ENCODE peak calls at places on chromosomes 2 and 18, in four cellular contexts. K, N, L and M are unnamed samples.

GRCh38 chr2:25078171-25079049 is 36.5 kb downstream of the EFR3B start:
- DNase-seq in N (peak; percentile 70), L (no peak), K (peak; percentile 98), M (peak; percentile 80)

GRCh38 chr2:9474361-9475117 is at the start of gene IAH1:
- DNase-seq in L (peak; percentile 71), N (peak; percentile 25), K (no peak), M (no peak)

GRCh38 chr2:47798628-47799027 is 15.7 kb downstream of the MSH6 start:
- DNase-seq in K (no peak), L (no peak), N (no peak), M (no peak)

GRCh38 chr18:8124232-8125146 is 484.7 kb upstream of the RAB12 start:
- DNase-seq in L (no peak), K (no peak), N (no peak), M (no peak)

GRCh38 chr18:42298744-42299685 is 344.0 kb downstream of the PIK3C3 start:
- DNase-seq in K (no peak), L (peak; percentile 69), N (peak; percentile 78), M (peak; percentile 59)

GRCh38 chr18:64639536-64639935 is 490.6 kb upstream of the LINC00305 start:
- DNase-seq in N (no peak), L (no peak), K (no peak), M (no peak)

GRCh38 chr2:232142049-232142448 is 180.5 kb downstream of the DIS3L2 start:
- DNase-seq in N (peak; percentile 35), K (no peak), L (no peak), M (no peak)

GRCh38 chr2:10369269-10370255 is 66.9 kb downstream of the HPCAL1 start:
- DNase-seq in N (no peak), L (peak; percentile 42), K (no peak), M (no peak)

GRCh38 chr2:215998636-215999035 is 14.7 kb downstream of the MREG start:
- DNase-seq in L (no peak), N (no peak), K (no peak), M (no peak)

GRCh38 chr2:9771481-9772017 is 71.7 kb upstream of the TAF1B start:
- DNase-seq in K (peak; percentile 49), N (peak; percentile 85), L (no peak), M (no peak)

GRCh38 chr18:8744656-8745055 is 39.3 kb downstream of the MTCL1 start:
- DNase-seq in K (no peak), N (no peak), L (no peak), M (no peak)

GRCh38 chr2:111659361-111660281 is 224.4 kb downstream of the ANAPC1 start:
- DNase-seq in L (peak; percentile 65), N (peak; percentile 92), K (peak; percentile 99), M (no peak)

GRCh38 chr18:37341016-37341415 is 224.6 kb downstream of the CELF4 start:
- DNase-seq in K (no peak), N (no peak), L (no peak), M (no peak)

GRCh38 chr2:397561-398325 is 109.9 kb upstream of the ALKAL2 start:
- DNase-seq in L (no peak), N (no peak), K (no peak), M (no peak)

GRCh38 chr2:165357758-165358157 is 111.7 kb upstream of the CSRNP3 start:
- DNase-seq in K (peak; percentile 34), N (peak; percentile 78), L (no peak), M (peak; percentile 30)

GRCh38 chr2:105754011-105754410 is 9.3 kb downstream of the NCK2 start:
- DNase-seq in N (no peak), L (no peak), K (no peak), M (no peak)

GRCh38 chr2:108621087-108621559 is 86.9 kb downstream of the LIMS1 start:
- DNase-seq in K (peak; percentile 40), N (no peak), L (peak; percentile 58), M (no peak)

GRCh38 chr2:104452558-104452957 is 401.4 kb upstream of the POU3F3 start:
- DNase-seq in N (no peak), L (no peak), K (no peak), M (no peak)

GRCh38 chr2:232588680-232589585 is 38.4 kb downstream of the EIF4E2 start:
- DNase-seq in L (peak; percentile 71), N (peak; percentile 81), K (peak; percentile 46), M (peak; percentile 92)

GRCh38 chr2:16899958-16900357 is 234.3 kb upstream of the CYRIA start:
- DNase-seq in K (no peak), N (no peak), L (no peak), M (no peak)

GRCh38 chr2:16900405-16901025 is 234.9 kb upstream of the CYRIA start:
- DNase-seq in N (no peak), L (no peak), K (no peak), M (no peak)
- TF ChIP-seq CTCF in N (peak; percentile 24), L (peak; percentile 34), K (peak; percentile 76), M (peak; percentile 90)

GRCh38 chr2:78766459-78766858 is 259.0 kb upstream of the REG3G start:
- DNase-seq in N (no peak), K (no peak), L (no peak), M (no peak)
- H3K4me3 ChIP-seq in N (no peak overlapping the region), K (no peak overlapping the region), L (no peak overlapping the region), M (no peak overlapping the region)

GRCh38 chr2:127663566-127664064 is 11.7 kb downstream of the LIMS2 start:
- DNase-seq in K (no peak), N (no peak), L (peak; percentile 4), M (no peak)
- TF ChIP-seq CTCF in K (no peak), N (no peak), L (no peak), M (no peak)

GRCh38 chr2:66322481-66322880 is 112.4 kb upstream of the MEIS1 start:
- DNase-seq in N (no peak), K (no peak), L (no peak), M (no peak)

GRCh38 chr2:66318009-66318561 is 116.8 kb upstream of the MEIS1 start:
- DNase-seq in K (no peak), L (no peak), N (no peak), M (no peak)

DNA sequence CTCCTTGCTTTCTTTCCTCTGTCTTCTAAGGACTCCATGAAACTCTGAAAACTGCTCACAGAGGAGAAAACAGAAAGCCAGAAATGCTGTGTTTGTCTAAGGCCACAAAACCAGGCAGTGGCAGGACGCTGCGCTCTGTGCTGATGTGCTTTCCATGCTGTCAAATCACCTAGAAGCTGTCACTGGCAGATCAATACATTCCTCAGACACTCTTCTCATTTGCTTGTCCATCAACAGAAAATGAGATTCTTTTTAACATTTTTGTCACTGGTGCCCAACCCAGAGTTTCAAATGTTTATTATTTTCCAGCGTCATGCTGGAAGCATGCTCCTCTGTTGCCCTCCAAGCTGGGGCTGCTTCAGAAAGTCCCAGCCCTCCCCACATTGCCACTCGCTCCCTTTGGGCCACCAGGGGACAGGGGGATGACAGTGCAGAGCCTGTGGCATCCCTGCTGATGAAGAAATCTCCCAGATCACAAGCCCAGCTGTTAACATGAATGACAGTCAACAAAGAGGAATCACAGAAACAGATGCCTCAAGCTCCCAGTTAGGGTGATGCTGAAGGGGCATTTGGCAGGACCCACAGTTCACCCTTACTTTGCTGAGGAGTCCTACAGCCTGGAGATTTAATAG is 117.5 kb upstream of the MEIS1 start:
- DNase-seq in N (no peak), K (no peak), L (no peak), M (no peak)
- H3K4me3 ChIP-seq in N (no peak overlapping the region), K (no peak overlapping the region), L (no peak overlapping the region), M (no peak overlapping the region)

GRCh38 chr2:46183426-46183825 is 113.8 kb upstream of the EPAS1 start:
- DNase-seq in N (no peak), K (no peak), L (no peak), M (no peak)

GRCh38 chr2:46188041-46188715 is 109.0 kb upstream of the EPAS1 start:
- DNase-seq in N (no peak), K (no peak), L (no peak), M (no peak)

GRCh38 chr2:46187112-46187618 is 110.0 kb upstream of the EPAS1 start:
- DNase-seq in N (peak; percentile 85), L (peak; percentile 38), K (no peak), M (peak; percentile 52)

GRCh38 chr2:46181789-46182530 is 115.2 kb upstream of the EPAS1 start:
- DNase-seq in K (no peak), L (no peak), N (no peak), M (no peak)

DNA sequence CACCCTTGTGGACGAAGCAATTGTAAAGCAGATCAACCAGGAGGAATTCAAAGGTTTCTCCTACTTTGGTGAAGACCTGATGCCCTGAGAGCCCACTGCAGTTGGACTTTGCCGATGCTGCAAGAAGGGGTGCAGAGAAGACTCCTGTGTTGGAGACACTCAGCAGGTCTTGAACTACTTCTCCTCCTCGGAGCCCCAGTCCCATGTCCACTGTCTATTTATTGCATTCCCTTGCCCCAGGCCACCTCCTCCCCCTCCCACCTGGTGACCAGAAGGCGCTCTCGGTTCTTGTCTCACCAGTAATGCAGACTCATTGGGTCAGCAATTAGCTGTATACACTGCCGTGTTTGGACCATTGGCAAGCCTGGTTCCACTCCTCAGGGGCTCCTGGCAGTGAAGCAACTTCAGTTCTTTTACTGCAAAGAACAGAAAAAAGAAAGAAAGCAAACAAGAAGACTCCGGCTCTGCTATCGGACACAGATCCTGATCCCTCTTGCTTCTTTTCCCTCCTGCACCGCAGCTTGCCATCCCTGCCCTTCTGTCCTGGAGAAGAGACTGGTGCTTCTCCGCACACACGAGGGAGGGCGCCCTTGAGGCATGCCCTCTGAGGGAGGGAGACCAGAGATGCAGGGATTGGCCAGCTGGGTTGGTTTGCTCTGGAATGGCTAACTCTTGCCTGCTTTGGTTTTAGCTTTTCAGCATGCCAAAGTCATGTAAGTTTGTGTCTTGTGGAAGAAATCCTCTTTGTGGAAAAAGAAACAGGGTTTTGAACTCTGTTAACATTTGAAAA is 112.2 kb upstream of the EPAS1 start:
- DNase-seq in K (no peak), N (no peak), L (no peak), M (no peak)
- TF ChIP-seq CTCF in K (no peak), N (peak; percentile 13), L (no peak), M (no peak)

DNA sequence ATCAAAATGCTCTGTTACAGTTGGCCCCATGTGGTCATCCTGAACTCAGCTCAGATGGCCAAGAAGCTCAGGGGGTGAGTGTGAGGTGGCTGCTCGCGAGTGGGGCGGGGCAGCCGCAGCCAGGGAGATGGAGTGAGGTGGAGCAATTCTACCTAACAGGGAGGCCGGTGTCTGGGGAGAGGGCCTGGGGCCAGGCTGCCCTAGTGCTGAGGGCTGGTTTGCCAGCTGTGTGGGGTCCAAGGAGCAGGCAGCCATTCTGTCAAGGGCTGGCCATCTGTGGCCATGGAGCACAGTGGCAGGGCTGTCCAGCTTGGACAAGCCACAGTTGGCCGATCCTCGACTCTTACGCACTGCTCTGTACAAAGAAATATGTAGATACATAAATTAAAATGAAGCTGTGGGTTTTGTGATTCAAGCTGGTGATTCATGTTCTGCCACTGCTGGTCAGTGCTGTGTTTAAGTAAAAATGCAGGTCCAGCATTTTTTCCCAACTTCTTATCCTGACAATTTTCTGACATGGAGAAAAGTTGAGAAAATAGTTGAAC is 82.1 kb downstream of the HS6ST1 start:
- DNase-seq in K (no peak), N (peak; percentile 91), L (no peak), M (no peak)
- H3K4me3 ChIP-seq in K (no peak overlapping the region), N (no peak overlapping the region), L (no peak overlapping the region), M (no peak overlapping the region)

DNA sequence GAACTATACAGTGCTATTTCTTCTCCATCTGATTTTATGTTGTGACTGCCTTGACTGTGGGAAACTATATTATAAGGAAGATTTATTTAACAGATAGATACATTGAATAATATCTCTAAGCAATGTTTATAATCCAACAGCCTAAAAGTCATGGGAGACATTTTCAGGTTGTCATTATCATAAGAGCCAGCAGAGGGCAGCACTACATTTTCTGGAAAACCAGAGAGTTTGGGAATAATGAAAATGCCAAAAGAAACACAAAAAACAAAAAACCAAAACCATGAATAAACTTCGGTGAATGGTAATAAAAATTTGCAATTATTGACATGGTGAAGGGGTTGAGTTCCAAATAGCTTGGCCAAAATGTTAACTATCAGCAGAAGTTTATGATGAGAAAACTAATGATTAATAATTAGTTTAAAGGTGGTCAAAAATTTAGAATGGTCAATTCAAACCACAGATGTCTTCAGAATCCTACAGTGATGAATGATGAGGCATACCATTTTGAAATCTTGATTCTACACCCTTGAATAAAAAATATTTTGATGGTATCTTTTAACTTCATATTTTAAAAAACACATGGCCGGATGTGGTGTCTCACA is 4.7 kb downstream of the EEF1B2 start:
- DNase-seq in L (peak; percentile 13), K (no peak), N (peak; percentile 51), M (no peak)
- TF ChIP-seq CTCF in L (peak; percentile 63), K (peak; percentile 78), N (peak; percentile 71), M (peak; percentile 61)